ENCODE peak calls at places on chromosome 4, in five cellular contexts. One of them, this sample, is unnamed.

GRCh38 chr4:182585321-182585720 is 331.9 kb downstream of the DCTD start:
- DNase-seq in cardiac fibroblast: no peak
- DNase-seq in fibroblast of lung: no peak
- DNase-seq in psoas muscle: no peak
- DNase-seq in IMR-90: no peak
- DNase-seq in this sample: no peak

GRCh38 chr4:172892300-172892699 is 276.3 kb upstream of the GALNT7 start:
- DNase-seq in cardiac fibroblast: peak
- DNase-seq in fibroblast of lung: peak
- DNase-seq in psoas muscle: no peak
- DNase-seq in IMR-90: peak
- DNase-seq in this sample: no peak

GRCh38 chr4:19883841-19884240 is 367.9 kb upstream of the SLIT2 start:
- DNase-seq in cardiac fibroblast: no peak
- DNase-seq in fibroblast of lung: peak
- DNase-seq in psoas muscle: no peak
- DNase-seq in IMR-90: peak
- DNase-seq in this sample: no peak

GRCh38 chr4:48372272-48372671 is 30.9 kb downstream of the SLAIN2 start:
- DNase-seq in cardiac fibroblast: no peak
- DNase-seq in fibroblast of lung: no peak
- DNase-seq in psoas muscle: no peak
- DNase-seq in IMR-90: no peak
- DNase-seq in this sample: no peak

GRCh38 chr4:153275380-153276276 is 68.9 kb upstream of the MND1 start:
- DNase-seq in cardiac fibroblast: no peak
- DNase-seq in fibroblast of lung: no peak
- DNase-seq in psoas muscle: no peak
- DNase-seq in IMR-90: no peak
- DNase-seq in this sample: no peak

GRCh38 chr4:150769235-150769634 is 187.3 kb downstream of the MAB21L2 start:
- DNase-seq in cardiac fibroblast: peak
- DNase-seq in fibroblast of lung: peak
- DNase-seq in psoas muscle: no peak
- DNase-seq in IMR-90: peak
- DNase-seq in this sample: peak

GRCh38 chr4:104451573-104451972 is 43.1 kb downstream of the CXXC4 start:
- DNase-seq in cardiac fibroblast: peak
- DNase-seq in fibroblast of lung: peak
- DNase-seq in psoas muscle: no peak
- DNase-seq in IMR-90: no peak
- DNase-seq in this sample: peak

GRCh38 chr4:171954650-171955049 is 141.4 kb downstream of the GALNTL6 start:
- DNase-seq in cardiac fibroblast: no peak
- DNase-seq in fibroblast of lung: no peak
- DNase-seq in psoas muscle: no peak
- DNase-seq in IMR-90: no peak
- DNase-seq in this sample: peak

GRCh38 chr4:20889901-20890300 is 189.6 kb downstream of the PACRGL start:
- DNase-seq in cardiac fibroblast: no peak
- DNase-seq in fibroblast of lung: no peak
- DNase-seq in psoas muscle: no peak
- DNase-seq in IMR-90: no peak
- DNase-seq in this sample: no peak

GRCh38 chr4:48429709-48430474 is 53.3 kb upstream of the SLC10A4 start:
- DNase-seq in cardiac fibroblast: peak
- DNase-seq in fibroblast of lung: no peak
- DNase-seq in psoas muscle: no peak
- DNase-seq in IMR-90: no peak
- DNase-seq in this sample: no peak

GRCh38 chr4:5851637-5852036 is 41.2 kb downstream of the CRMP1 start:
- DNase-seq in cardiac fibroblast: no peak
- DNase-seq in fibroblast of lung: no peak
- DNase-seq in psoas muscle: no peak
- DNase-seq in IMR-90: no peak
- DNase-seq in this sample: no peak

GRCh38 chr4:38759790-38760122 is 23.0 kb downstream of the TLR10 start:
- DNase-seq in cardiac fibroblast: no peak
- DNase-seq in fibroblast of lung: no peak
- DNase-seq in psoas muscle: no peak
- DNase-seq in IMR-90: no peak
- DNase-seq in this sample: no peak

GRCh38 chr4:24890561-24890960 is 22.3 kb downstream of the CCDC149 start:
- DNase-seq in cardiac fibroblast: no peak
- DNase-seq in fibroblast of lung: no peak
- DNase-seq in psoas muscle: no peak
- DNase-seq in IMR-90: no peak
- DNase-seq in this sample: no peak

GRCh38 chr4:10461850-10462400 is 4.7 kb upstream of the ZNF518B start:
- DNase-seq in cardiac fibroblast: no peak
- DNase-seq in fibroblast of lung: no peak
- DNase-seq in psoas muscle: no peak
- DNase-seq in IMR-90: no peak
- DNase-seq in this sample: no peak

GRCh38 chr4:130747842-130748241 is 1651.9 kb downstream of the C4orf33 start:
- DNase-seq in cardiac fibroblast: peak
- DNase-seq in fibroblast of lung: peak
- DNase-seq in psoas muscle: no peak
- DNase-seq in IMR-90: no peak
- DNase-seq in this sample: no peak

GRCh38 chr4:109011241-109012031 is 248.6 kb upstream of the ETNPPL start:
- DNase-seq in cardiac fibroblast: peak
- DNase-seq in fibroblast of lung: no peak
- DNase-seq in psoas muscle: no peak
- DNase-seq in IMR-90: no peak
- DNase-seq in this sample: no peak

GRCh38 chr4:88033309-88033708 is 25.9 kb downstream of the PKD2 start:
- DNase-seq in cardiac fibroblast: peak
- DNase-seq in fibroblast of lung: peak
- DNase-seq in psoas muscle: no peak
- DNase-seq in IMR-90: peak
- DNase-seq in this sample: no peak

GRCh38 chr4:38210396-38211114 is 250.4 kb downstream of the PTTG2 start:
- DNase-seq in cardiac fibroblast: peak
- DNase-seq in fibroblast of lung: no peak
- DNase-seq in psoas muscle: no peak
- DNase-seq in IMR-90: no peak
- DNase-seq in this sample: no peak

DNA sequence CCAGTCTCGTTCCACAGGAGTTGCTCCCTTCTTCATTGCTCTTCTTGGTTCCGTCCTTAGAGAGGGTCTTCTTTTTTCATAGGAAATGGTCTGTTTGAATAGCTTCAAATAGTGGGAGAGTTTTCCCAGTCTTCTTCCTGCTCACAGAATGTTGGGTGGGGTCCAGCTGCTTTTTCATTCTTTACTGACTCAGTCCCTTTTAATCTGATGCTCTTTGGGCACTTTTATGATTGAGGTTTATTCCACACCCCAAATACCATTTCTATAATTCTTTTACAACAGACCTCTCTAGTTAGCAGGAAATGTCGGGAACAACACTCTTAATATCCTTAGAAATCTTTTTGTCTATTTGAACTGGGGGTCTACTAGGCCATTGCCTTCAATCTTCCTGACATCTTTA is 239.5 kb downstream of the PRDM5 start:
- DNase-seq in cardiac fibroblast: no peak
- DNase-seq in fibroblast of lung: no peak
- DNase-seq in psoas muscle: no peak
- DNase-seq in IMR-90: no peak
- DNase-seq in this sample: no peak
- TF ChIP-seq CTCF in cardiac fibroblast: no peak
- TF ChIP-seq CTCF in fibroblast of lung: no peak
- TF ChIP-seq CTCF in psoas muscle: no peak
- TF ChIP-seq CTCF in IMR-90: no peak
- TF ChIP-seq CTCF in this sample: no peak

GRCh38 chr4:95838192-95838591 is 1.7 kb upstream of the PDHA2 start:
- DNase-seq in cardiac fibroblast: no peak
- DNase-seq in fibroblast of lung: no peak
- DNase-seq in psoas muscle: no peak
- DNase-seq in IMR-90: no peak
- DNase-seq in this sample: no peak

GRCh38 chr4:95835672-95836071 is 4.2 kb upstream of the PDHA2 start:
- DNase-seq in cardiac fibroblast: no peak
- DNase-seq in fibroblast of lung: peak
- DNase-seq in psoas muscle: no peak
- DNase-seq in IMR-90: no peak
- DNase-seq in this sample: no peak

DNA sequence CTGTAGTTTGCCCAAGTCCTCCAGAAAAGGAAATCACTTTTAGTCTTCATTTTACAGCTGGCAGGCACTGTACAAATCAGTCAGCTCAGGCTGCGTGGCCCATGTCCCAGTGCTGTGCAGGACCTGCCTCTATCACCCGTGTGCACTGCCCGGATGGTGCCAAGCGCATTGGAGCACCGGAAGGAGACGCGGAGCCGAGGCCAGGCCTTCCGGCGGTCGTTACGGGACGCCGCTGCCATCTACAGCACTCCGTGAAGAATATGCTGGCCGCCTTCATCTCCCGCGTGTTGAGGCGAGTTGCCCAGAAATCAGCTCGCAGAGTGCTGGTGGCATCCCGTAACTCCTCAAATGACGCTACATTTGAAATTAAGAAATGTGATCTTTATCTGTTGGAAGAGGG is at the start of gene PDHA2:
- DNase-seq in cardiac fibroblast: no peak
- DNase-seq in fibroblast of lung: no peak
- DNase-seq in psoas muscle: no peak
- DNase-seq in IMR-90: no peak
- DNase-seq in this sample: no peak
- H3K4me3 ChIP-seq in cardiac fibroblast: no peak
- H3K4me3 ChIP-seq in fibroblast of lung: no peak
- H3K4me3 ChIP-seq in psoas muscle: no peak
- H3K4me3 ChIP-seq in IMR-90: no peak
- H3K4me3 ChIP-seq in this sample: no peak

DNA sequence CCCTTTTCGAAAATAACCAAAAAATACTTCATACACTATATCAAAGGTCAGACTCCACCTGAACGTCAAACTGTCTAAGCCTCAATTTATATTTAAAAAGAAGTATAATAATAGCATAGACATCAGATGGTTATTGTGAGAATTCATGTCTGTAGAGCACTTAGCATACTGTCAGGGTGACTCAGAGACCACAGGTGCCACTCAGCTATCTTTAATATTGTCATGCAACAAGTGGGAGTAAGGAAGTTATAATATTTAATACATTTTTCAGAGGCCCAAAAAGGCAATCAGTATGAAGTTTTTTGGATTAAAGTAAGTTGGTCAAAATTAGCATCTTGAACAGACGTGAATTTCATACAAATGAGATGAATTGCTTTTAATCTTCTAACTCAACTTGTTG is 93.3 kb downstream of the PHOX2B start:
- DNase-seq in cardiac fibroblast: no peak
- DNase-seq in fibroblast of lung: no peak
- DNase-seq in psoas muscle: no peak
- DNase-seq in IMR-90: peak
- DNase-seq in this sample: no peak
- TF ChIP-seq CTCF in cardiac fibroblast: no peak
- TF ChIP-seq CTCF in fibroblast of lung: no peak
- TF ChIP-seq CTCF in psoas muscle: no peak
- TF ChIP-seq CTCF in IMR-90: no peak
- TF ChIP-seq CTCF in this sample: no peak

GRCh38 chr4:76783836-76784235 is 114.1 kb downstream of the SOWAHB start:
- DNase-seq in cardiac fibroblast: no peak
- DNase-seq in fibroblast of lung: peak
- DNase-seq in psoas muscle: no peak
- DNase-seq in IMR-90: no peak
- DNase-seq in this sample: no peak

GRCh38 chr4:76780781-76781697 is 116.9 kb downstream of the SOWAHB start:
- DNase-seq in cardiac fibroblast: no peak
- DNase-seq in fibroblast of lung: no peak
- DNase-seq in psoas muscle: no peak
- DNase-seq in IMR-90: no peak
- DNase-seq in this sample: no peak

GRCh38 chr4:76782837-76783236 is 115.1 kb downstream of the SOWAHB start:
- DNase-seq in cardiac fibroblast: peak
- DNase-seq in fibroblast of lung: peak
- DNase-seq in psoas muscle: no peak
- DNase-seq in IMR-90: peak
- DNase-seq in this sample: no peak

GRCh38 chr4:76779740-76780459 is 118.0 kb downstream of the SOWAHB start:
- DNase-seq in cardiac fibroblast: no peak
- DNase-seq in fibroblast of lung: peak
- DNase-seq in psoas muscle: no peak
- DNase-seq in IMR-90: peak
- DNase-seq in this sample: no peak

DNA sequence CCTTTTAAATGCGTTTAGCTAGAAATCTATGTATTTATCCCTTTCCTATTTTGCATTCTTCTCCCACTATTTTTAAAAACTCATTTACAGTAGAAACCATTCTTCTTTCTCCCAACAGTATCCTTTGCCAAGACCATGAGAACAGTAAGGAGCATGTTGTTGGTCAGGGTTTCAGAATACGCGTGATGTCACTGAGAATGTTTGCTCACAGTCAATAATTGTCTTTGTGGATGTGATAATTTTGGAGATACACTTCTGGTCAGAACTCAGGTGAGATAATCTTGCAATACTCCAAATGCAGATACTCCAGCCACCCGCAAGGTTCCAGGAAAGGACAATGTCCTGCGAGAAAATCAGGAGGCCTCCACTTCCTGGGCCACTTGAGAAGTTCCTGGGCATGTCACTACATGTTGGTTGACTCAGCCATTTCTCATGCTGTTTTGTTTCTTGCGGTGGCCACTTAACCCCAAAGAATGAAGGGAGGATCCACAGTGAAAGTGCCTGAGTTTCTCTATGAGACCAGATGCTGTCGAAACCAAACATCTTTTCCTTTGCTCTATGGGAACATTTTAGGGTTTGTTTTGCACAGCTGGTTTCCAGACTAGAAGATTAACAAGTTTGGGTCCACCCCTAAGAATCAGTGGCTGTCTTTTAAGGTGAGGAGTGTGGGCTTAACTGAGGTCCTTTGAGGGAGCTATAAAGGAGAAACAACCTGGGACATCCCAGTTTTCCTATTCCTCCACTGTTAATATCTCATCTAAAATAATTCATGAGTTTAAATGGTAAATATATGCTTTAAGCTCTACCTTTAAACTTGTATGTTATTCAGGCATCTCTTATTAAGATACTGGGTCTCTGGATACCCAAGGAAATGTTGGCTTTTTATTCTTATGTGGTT is 116.0 kb downstream of the SOWAHB start:
- DNase-seq in cardiac fibroblast: peak
- DNase-seq in fibroblast of lung: peak
- DNase-seq in psoas muscle: no peak
- DNase-seq in IMR-90: peak
- DNase-seq in this sample: no peak
- H3K4me3 ChIP-seq in cardiac fibroblast: no peak
- H3K4me3 ChIP-seq in fibroblast of lung: no peak
- H3K4me3 ChIP-seq in psoas muscle: no peak
- H3K4me3 ChIP-seq in IMR-90: peak
- H3K4me3 ChIP-seq in this sample: no peak

GRCh38 chr4:119490335-119490734 is 138.3 kb downstream of the PDE5A start:
- DNase-seq in cardiac fibroblast: peak
- DNase-seq in fibroblast of lung: peak
- DNase-seq in psoas muscle: no peak
- DNase-seq in IMR-90: peak
- DNase-seq in this sample: no peak
- TF ChIP-seq CTCF in cardiac fibroblast: peak
- TF ChIP-seq CTCF in fibroblast of lung: peak
- TF ChIP-seq CTCF in psoas muscle: no peak
- TF ChIP-seq CTCF in IMR-90: peak
- TF ChIP-seq CTCF in this sample: peak

This sample was measured in epithelial cell of proximal tubule.